ENCODE peak calls at places on chromosomes 5 and 9, in seven cellular contexts. H, N, V, P, M, Q and T are unnamed samples.

GRCh38 chr9:96758845-96759673 is 18.8 kb downstream of the ZNF510 start:
- DNase-seq in M (no peak), N (no peak), Q (no peak), H (no peak), V (no peak), P (no peak), T (peak)

GRCh38 chr5:97488126-97488668 is 305.1 kb upstream of the RIOK2 start:
- DNase-seq in H (no peak), N (no peak), V (no peak), Q (no peak), M (no peak), P (no peak), T (no peak)

GRCh38 chr9:113380869-113381378 is 4.1 kb upstream of the HDHD3 start:
- DNase-seq in P (no peak), H (no peak), N (no peak), Q (no peak), M (no peak), V (no peak), T (no peak)

GRCh38 chr5:76250463-76250862 is 152.6 kb upstream of the IQGAP2 start:
- DNase-seq in H (no peak), Q (no peak), M (no peak), N (no peak), P (no peak), V (no peak), T (no peak)

GRCh38 chr5:95432779-95433178 is 41.6 kb downstream of the FAM81B start:
- DNase-seq in N (no peak), P (no peak), Q (no peak), V (no peak), M (no peak), H (no peak), T (no peak)

GRCh38 chr9:134200730-134201129 is 36.4 kb upstream of the RNU6ATAC start:
- DNase-seq in V (no peak), N (no peak), H (no peak), P (no peak), M (no peak), Q (no peak), T (no peak)

GRCh38 chr9:27426717-27427645 is 97.1 kb upstream of the IFNK start:
- DNase-seq in M (no peak), N (no peak), V (no peak), H (no peak), Q (no peak), P (no peak), T (no peak)

GRCh38 chr5:107393846-107394245 is 276.9 kb downstream of the EFNA5 start:
- DNase-seq in V (no peak), H (no peak), P (no peak), Q (no peak), N (no peak), M (no peak), T (peak)

GRCh38 chr9:135422340-135422944 is 57.1 kb upstream of the PPP1R26 start:
- DNase-seq in N (no peak), V (no peak), P (peak), M (no peak), Q (no peak), H (no peak), T (no peak)

GRCh38 chr5:133389066-133389590 is 223.2 kb downstream of the FSTL4 start:
- DNase-seq in Q (no peak), V (no peak), N (no peak), H (no peak), P (no peak), M (no peak), T (no peak)

GRCh38 chr5:181220178-181220515 is 2.9 kb upstream of the TRIM41 start:
- DNase-seq in M (no peak), V (no peak), P (no peak), H (no peak), Q (no peak), N (no peak), T (no peak)

GRCh38 chr5:72110401-72111013 is 3.2 kb downstream of the MAP1B start:
- DNase-seq in H (no peak), V (no peak), N (no peak), M (no peak), P (no peak), Q (no peak), T (no peak)

GRCh38 chr5:72109051-72109411 is 1.8 kb downstream of the MAP1B start:
- DNase-seq in V (no peak), P (no peak), M (no peak), N (no peak), H (no peak), Q (no peak), T (no peak)

GRCh38 chr5:72108200-72109050 is 1.1 kb downstream of the MAP1B start:
- DNase-seq in N (peak), V (no peak), M (peak), H (peak), Q (no peak), P (peak), T (peak)

GRCh38 chr5:72107874-72108199 is 562 bp downstream of the MAP1B start:
- DNase-seq in Q (no peak), M (no peak), P (no peak), V (no peak), N (no peak), H (no peak), T (peak)

GRCh38 chr5:72109625-72110024 is 2.4 kb downstream of the MAP1B start:
- DNase-seq in H (no peak), N (no peak), V (no peak), M (no peak), P (no peak), Q (no peak), T (no peak)
- H3K4me3 ChIP-seq in H (peak), N (peak), V (peak), M (peak), P (peak), Q (peak), T (peak)

GRCh38 chr9:137621131-137621757 is 2.4 kb downstream of the EHMT1 start:
- DNase-seq in H (no peak), N (no peak), V (no peak), P (no peak), M (no peak), Q (no peak), T (no peak)
- TF ChIP-seq CTCF in H (peak), N (no peak), V (peak), P (peak), M (peak), Q (no peak), T (peak)

GRCh38 chr5:139569276-139569955 is 8.3 kb downstream of the UBE2D2 start:
- DNase-seq in M (no peak), Q (no peak), V (no peak), H (no peak), P (no peak), N (no peak), T (no peak)

GRCh38 chr5:139566611-139567010 is 5.5 kb downstream of the UBE2D2 start:
- DNase-seq in P (no peak), H (no peak), N (no peak), V (no peak), Q (no peak), M (no peak), T (peak)

GRCh38 chr5:139562847-139563246 is 1.7 kb downstream of the UBE2D2 start:
- DNase-seq in P (no peak), N (no peak), Q (no peak), V (no peak), H (no peak), M (no peak), T (no peak)

GRCh38 chr5:139561655-139562451 is 714 bp downstream of the UBE2D2 start:
- DNase-seq in H (no peak), V (no peak), Q (no peak), M (peak), P (no peak), N (peak), T (peak)

GRCh38 chr5:139565411-139566305 is 4.5 kb downstream of the UBE2D2 start:
- DNase-seq in V (no peak), Q (no peak), N (no peak), M (no peak), H (no peak), P (no peak), T (peak)
- H3K4me3 ChIP-seq in V (no peak), Q (no peak), N (no peak), M (no peak), H (peak), P (no peak), T (no peak)

GRCh38 chr5:162189719-162190118 is 122.1 kb downstream of the GABRG2 start:
- DNase-seq in M (no peak), H (no peak), V (no peak), Q (no peak), N (no peak), P (no peak), T (no peak)
- TF ChIP-seq CTCF in M (no peak), H (no peak), V (no peak), Q (no peak), N (no peak), P (no peak), T (no peak)

DNA sequence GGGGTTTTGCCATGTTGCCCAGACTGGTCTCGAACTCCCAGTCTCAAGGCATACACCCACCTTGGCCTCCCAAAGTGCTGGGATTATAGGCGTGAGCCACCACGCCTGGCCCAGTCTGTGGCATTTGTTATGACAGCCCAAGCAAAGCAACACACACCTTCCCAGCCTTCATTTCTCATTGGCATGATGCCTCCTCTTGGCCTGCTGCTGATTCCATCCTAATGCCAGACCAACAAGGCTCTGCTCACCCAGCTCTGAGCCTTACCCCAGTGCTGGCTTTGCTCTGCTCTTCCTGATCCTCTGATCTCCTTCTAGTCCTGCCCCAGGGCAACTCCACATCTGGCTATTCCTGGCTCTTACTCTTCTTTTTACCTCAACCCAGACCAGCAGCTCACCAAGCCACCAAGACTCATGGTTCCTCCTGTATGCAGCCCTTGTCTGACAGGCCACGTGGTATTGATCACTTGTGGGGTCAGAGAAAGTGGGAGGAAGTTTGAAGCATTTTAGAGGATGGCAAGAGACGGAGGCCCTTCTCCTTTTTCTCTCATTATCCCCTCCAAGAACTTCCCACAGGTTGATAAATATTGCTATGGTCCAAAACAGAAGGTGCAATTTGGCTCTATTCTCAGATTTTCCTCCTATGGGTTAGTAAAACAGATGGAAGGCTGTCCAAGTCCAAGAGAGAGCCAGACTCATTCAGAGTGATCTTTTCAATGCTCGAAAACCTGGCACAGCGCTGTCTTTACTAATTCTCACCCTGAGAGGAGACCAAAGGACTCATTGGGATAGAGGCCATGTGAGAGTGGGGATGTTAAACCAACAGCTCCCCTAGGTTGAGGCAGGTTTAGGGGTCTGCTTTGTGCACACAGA is 958 bp downstream of the CD180 start:
- DNase-seq in Q (no peak), H (no peak), V (no peak), N (no peak), P (no peak), M (no peak), T (no peak)
- H3K4me3 ChIP-seq in Q (no peak), H (peak), V (no peak), N (no peak), P (no peak), M (no peak), T (no peak)

GRCh38 chr5:104352954-104353353 is 790.4 kb upstream of the NUDT12 start:
- DNase-seq in M (no peak), P (no peak), Q (no peak), N (no peak), V (no peak), H (no peak), T (no peak)

GRCh38 chr5:104344809-104345512 is 782.4 kb upstream of the NUDT12 start:
- DNase-seq in P (no peak), H (no peak), M (no peak), N (no peak), V (no peak), Q (no peak), T (peak)

GRCh38 chr5:104345513-104345823 is 782.9 kb upstream of the NUDT12 start:
- DNase-seq in H (no peak), M (no peak), P (no peak), Q (no peak), V (no peak), N (no peak), T (no peak)

DNA sequence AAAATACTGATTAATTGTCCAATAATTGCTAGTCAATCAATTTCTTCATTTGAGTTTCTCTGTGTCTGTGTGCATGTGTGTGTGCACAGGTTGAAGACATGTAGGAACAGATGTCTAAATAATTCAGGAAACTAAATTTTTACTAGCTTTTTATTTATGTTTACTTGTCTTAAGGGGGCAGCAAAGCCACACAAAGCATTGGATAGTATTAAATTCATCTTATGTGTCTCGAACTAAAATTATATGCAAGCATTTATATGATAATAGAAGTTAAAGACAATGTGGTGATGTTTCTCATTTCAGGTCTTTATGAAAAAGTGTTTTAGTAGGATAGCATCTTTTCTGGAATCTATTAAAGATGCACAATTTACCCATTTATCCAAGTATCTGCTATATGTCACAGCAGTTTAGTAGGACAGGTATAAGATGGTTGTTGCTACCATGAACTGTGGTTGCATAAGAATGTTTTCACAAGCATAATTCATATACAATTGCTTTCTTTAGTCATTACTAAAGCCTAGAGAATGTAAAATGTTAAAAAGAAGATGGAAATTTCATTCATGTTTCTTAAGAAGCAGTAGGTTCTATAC is 784.6 kb upstream of the NUDT12 start:
- DNase-seq in Q (no peak), N (no peak), P (no peak), H (no peak), M (no peak), V (no peak), T (peak)
- TF ChIP-seq CTCF in Q (peak), N (no peak), P (no peak), H (no peak), M (no peak), V (no peak), T (peak)